ENCODE peak calls at places on chromosomes 3 and 15, in six cellular contexts. M is H1, A is neuronal stem cell, C is IMR-90, Q is mesenchymal stem cell, P is trophoblast cell. S is an unnamed sample.

GRCh38 chr3:141498592-141499223 is 11.9 kb downstream of the RASA2 start:
- DNase-seq in M (no peak), A (no peak), C (no peak), Q (peak), P (peak), S (no peak)

GRCh38 chr3:30170681-30171438 is 435.5 kb upstream of the TGFBR2 start:
- DNase-seq in M (no peak), A (no peak), C (no peak), Q (no peak), P (no peak), S (no peak)

GRCh38 chr15:47292638-47293037 is 424.7 kb upstream of the SEMA6D start:
- DNase-seq in M (no peak), A (no peak), C (no peak), Q (no peak), P (no peak), S (no peak)

GRCh38 chr15:57150066-57150865 is 226.0 kb upstream of the CGNL1 start:
- DNase-seq in M (no peak), A (no peak), C (peak), Q (no peak), P (no peak), S (no peak)

GRCh38 chr3:70731046-70731445 is 418.6 kb upstream of the MDFIC2 start:
- DNase-seq in M (no peak), A (no peak), C (no peak), Q (no peak), P (no peak), S (no peak)

GRCh38 chr15:35305906-35306305 is 220.8 kb upstream of the NANOGP8 start:
- DNase-seq in M (no peak), A (no peak), C (peak), Q (peak), P (peak), S (no peak)

GRCh38 chr3:29311805-29312204 is 30.9 kb downstream of the RBMS3 start:
- DNase-seq in M (no peak), A (no peak), C (no peak), Q (peak), P (no peak), S (no peak)

GRCh38 chr3:98240133-98240532 is 23.9 kb upstream of the OR5H6 start:
- DNase-seq in M (no peak), A (no peak), C (no peak), Q (no peak), P (no peak), S (no peak)

GRCh38 chr15:89052474-89052873 is 35.8 kb upstream of the ABHD2 start:
- DNase-seq in M (no peak), A (no peak), C (peak), Q (peak), P (peak), S (no peak)

GRCh38 chr3:158731938-158732855 is at the start of gene RARRES1:
- DNase-seq in M (no peak), A (peak), C (peak), Q (peak), P (peak), S (peak)

GRCh38 chr15:29103825-29104565 is 165.6 kb downstream of the NSMCE3 start:
- DNase-seq in M (peak), A (peak), C (peak), Q (peak), P (peak), S (peak)

GRCh38 chr15:87419341-87419740 is 837.2 kb downstream of the NTRK3 start:
- DNase-seq in M (no peak), A (no peak), C (no peak), Q (no peak), P (no peak), S (no peak)

DNA sequence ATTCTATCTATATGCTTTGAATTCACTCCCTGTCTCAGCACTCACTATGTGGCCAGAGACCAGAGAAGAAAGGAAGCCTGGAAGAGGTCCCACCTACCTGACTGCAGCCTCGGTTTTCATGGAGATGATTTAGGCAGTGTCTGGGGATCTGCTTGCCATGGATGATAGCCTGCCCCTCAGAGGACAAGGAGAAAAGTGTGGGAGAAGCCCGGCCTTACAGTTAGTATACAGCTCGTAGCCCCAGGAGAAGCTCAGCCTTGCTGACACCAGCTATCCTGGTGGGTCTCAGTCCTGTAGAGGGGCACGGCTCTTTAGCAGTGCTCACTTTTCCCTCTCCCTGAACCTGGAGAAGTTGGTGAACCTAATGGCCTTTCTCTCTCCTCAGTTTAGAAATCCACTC is 25.9 kb upstream of the RTP4 start:
- DNase-seq in M (no peak), A (no peak), C (no peak), Q (no peak), P (no peak), S (no peak)
- H4K91ac ChIP-seq in M (no peak), A (no peak), C (no peak), Q (no peak), P (no peak), S (no peak)

GRCh38 chr3:32870373-32871091 is 52.7 kb downstream of the TRIM71 start:
- DNase-seq in M (no peak), A (no peak), C (no peak), Q (no peak), P (no peak), S (no peak)
- H3K14ac ChIP-seq in M (no peak), A (no peak), C (no peak), Q (no peak), P (peak), S (no peak)

DNA sequence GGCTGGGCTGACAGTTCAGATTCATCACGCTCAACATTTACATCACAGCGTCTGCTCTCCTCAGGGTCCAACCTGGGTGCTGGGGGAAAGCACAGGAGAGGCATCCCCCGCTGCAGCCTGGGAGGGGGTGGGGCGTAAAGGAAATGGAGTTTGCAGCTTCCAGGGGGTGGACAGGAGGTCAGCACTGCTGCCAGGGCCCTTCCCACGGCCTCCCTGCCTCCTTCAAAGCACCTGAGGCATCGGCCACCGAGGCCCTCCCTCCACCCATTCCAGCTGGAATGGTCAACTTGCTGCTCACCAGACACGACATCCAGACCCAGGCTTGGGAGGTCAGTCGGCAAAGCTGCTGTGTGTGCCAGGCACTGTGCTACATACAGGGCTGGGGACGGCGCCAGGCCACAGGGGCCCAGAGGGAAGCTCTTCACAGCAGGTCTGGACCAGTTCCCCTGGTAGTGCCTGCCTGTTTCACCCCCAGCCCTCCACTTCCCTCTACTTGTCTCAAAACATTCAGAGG is 120.8 kb downstream of the ANP32A start:
- DNase-seq in M (no peak), A (no peak), C (no peak), Q (no peak), P (no peak), S (no peak)
- H3K18ac ChIP-seq in M (peak), A (peak), C (no peak), Q (peak), P (no peak), S (peak)

GRCh38 chr3:170622369-170623159 is 36.7 kb upstream of the SLC7A14 start:
- DNase-seq in M (no peak), A (no peak), C (peak), Q (peak), P (peak), S (no peak)

GRCh38 chr3:170621256-170621655 is 35.4 kb upstream of the SLC7A14 start:
- DNase-seq in M (no peak), A (no peak), C (peak), Q (peak), P (no peak), S (no peak)

GRCh38 chr3:170623524-170623923 is 37.6 kb upstream of the SLC7A14 start:
- DNase-seq in M (no peak), A (no peak), C (no peak), Q (no peak), P (no peak), S (no peak)
- H4K91ac ChIP-seq in M (no peak), A (no peak), C (peak), Q (peak), P (no peak), S (no peak)

DNA sequence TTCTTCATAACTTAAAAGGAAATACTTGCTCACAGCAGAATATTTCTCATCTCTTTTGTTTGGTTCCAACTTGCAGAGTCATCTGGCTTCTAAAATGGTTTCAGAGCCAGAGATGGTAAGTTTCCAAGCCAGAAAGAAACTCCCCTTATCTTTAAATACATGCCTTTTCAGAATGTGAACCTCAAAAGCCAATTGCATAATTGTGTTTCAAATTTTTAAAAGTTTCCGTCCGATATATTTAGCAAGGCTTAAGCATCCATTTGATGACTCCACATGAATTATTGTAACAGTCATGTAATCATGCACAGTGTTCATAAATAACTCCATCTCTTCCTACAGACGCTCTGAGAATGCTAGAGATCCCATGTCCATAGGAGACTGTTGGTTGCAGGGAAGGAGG is 40.6 kb upstream of the C3orf80 start:
- DNase-seq in M (no peak), A (no peak), C (peak), Q (peak), P (no peak), S (no peak)
- H3K14ac ChIP-seq in M (no peak), A (no peak), C (no peak), Q (no peak), P (no peak), S (no peak)

GRCh38 chr3:116065496-116065895 is 379.8 kb downstream of the LSAMP start:
- DNase-seq in M (no peak), A (no peak), C (no peak), Q (no peak), P (no peak), S (no peak)
- H3K18ac ChIP-seq in M (no peak), A (no peak), C (no peak), Q (no peak), P (no peak), S (no peak)

DNA sequence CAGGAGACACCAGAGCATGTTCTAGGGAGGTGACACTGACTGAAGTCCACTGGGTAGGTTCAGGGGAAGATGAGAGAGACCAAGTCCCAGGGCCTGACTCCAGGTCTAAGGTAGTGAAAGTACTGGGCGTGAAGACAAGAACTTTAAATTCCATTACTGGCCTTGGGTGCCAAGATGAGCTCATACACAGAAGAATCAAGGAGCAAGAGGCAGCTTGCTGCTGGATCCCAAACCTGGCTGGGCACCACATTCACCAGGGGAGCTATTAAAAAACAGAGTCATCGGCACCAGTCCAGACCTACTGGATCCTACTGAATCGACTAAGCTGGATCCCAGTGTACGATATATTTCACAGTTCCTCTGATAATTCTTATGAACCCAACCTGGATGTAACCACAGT is 42.1 kb upstream of the ATG7 start:
- DNase-seq in M (no peak), A (no peak), C (no peak), Q (no peak), P (no peak), S (no peak)
- H4K91ac ChIP-seq in M (no peak), A (no peak), C (no peak), Q (no peak), P (no peak), S (no peak)

GRCh38 chr15:97521894-97522293 is 438.6 kb upstream of the ARRDC4 start:
- DNase-seq in M (no peak), A (peak), C (no peak), Q (peak), P (no peak), S (no peak)
- H3K14ac ChIP-seq in M (no peak), A (no peak), C (no peak), Q (no peak), P (no peak), S (no peak)